ENCODE peak calls at places on chromosomes 11 and 22, in six cellular contexts. B, T, F, S, Q and J are unnamed samples.
A peak's percentile ranks its signal among the peaks of the same experiment; 100 is the strongest.

GRCh38 chr11:111417011-111417765 is 38.1 kb upstream of the POU2AF1 start:
- DNase-seq in Q (no peak), F (no peak), T (no peak), S (no peak), B (no peak), J (peak; percentile 18)

GRCh38 chr11:86386791-86387190 is 12.1 kb downstream of the CCDC81 start:
- DNase-seq in B (no peak), S (no peak), Q (no peak), T (no peak), F (no peak), J (peak; percentile 30)

GRCh38 chr22:47174096-47174495 is 411.6 kb downstream of the TBC1D22A start:
- DNase-seq in S (no peak), B (no peak), T (no peak), F (peak; percentile 56), Q (no peak), J (no peak)

GRCh38 chr11:29319231-29319630 is 697.6 kb downstream of the KCNA4 start:
- DNase-seq in S (no peak), F (no peak), B (no peak), Q (no peak), T (no peak), J (no peak)

GRCh38 chr11:60937144-60937527 is 12.9 kb downstream of the TMEM132A start:
- DNase-seq in T (no peak), F (peak; percentile 64), Q (no peak), S (no peak), B (no peak), J (no peak)

GRCh38 chr11:68051191-68052136 is 12.6 kb downstream of the TCIRG1 start:
- DNase-seq in S (no peak), Q (no peak), T (no peak), F (peak; percentile 62), B (no peak), J (no peak)

GRCh38 chr11:66915866-66916265 is 42.3 kb downstream of the PC start:
- DNase-seq in B (no peak), Q (peak; percentile 34), F (no peak), S (no peak), T (peak; percentile 62), J (no peak)

GRCh38 chr11:84249344-84250135 is 963.4 kb upstream of the CCDC90B start:
- DNase-seq in Q (no peak), T (peak; percentile 12), F (no peak), S (no peak), B (no peak), J (peak; percentile 49)

GRCh38 chr11:61008971-61009370 is 37.5 kb downstream of the CD6 start:
- DNase-seq in Q (no peak), S (no peak), B (no peak), T (no peak), F (no peak), J (no peak)

DNA sequence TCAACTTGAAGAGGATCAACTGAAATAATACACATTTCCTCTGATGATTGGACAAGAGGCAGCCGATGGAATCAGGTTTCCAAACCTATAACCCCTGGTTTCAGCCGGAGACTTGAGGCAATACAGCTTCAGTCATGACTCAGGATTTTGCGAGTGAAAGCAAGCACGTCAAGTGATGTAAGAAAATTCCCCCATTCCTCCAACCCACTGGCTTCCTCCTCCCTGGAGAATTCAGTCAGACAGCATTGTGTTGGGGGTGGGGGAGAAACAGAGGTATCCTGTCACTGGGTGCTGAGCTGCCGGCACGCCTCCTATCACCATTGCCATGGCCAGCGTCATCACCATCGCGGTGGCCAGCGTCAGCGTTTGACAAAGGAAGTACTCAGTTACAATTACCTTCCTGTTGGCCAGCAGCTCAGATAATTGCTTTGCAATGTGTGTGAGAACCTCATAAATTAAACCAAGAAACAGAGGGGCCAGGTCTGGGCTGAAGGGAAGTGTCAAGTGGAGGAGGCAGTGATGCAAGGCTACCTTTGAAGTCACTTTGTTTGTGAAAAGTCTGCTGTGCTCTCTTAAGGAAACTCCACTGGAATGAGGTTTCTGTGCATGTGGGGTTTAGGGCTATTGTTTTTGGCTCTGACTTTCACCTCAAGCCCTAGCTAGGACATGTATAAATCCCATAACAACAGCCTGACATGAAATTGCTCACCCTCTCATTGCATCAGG is 50.3 kb downstream of the LIF start:
- DNase-seq in F (peak; percentile 86), Q (peak; percentile 65), S (peak; percentile 96), B (peak; percentile 68), T (peak; percentile 100), J (peak; percentile 100)
- H3K4me3 ChIP-seq in F (no peak overlapping the region), Q (no peak overlapping the region), S (peak overlapping the region; percentile 28), B (no peak overlapping the region), T (no peak overlapping the region), J (no peak overlapping the region)

GRCh38 chr22:50179937-50180726 is 5.6 kb upstream of the TRABD start:
- DNase-seq in S (no peak), Q (no peak), F (no peak), T (no peak), B (peak; percentile 6), J (no peak)
- H3K4me3 ChIP-seq in S (no peak overlapping the region), Q (no peak overlapping the region), F (no peak overlapping the region), T (no peak overlapping the region), B (no peak overlapping the region), J (no peak overlapping the region)

GRCh38 chr11:117793521-117793920 is 3.5 kb downstream of the DSCAML1 start:
- DNase-seq in F (no peak), S (no peak), B (no peak), T (no peak), Q (no peak), J (no peak)

GRCh38 chr11:117794144-117794543 is 2.9 kb downstream of the DSCAML1 start:
- DNase-seq in B (no peak), Q (no peak), F (no peak), S (no peak), T (no peak), J (no peak)

GRCh38 chr11:117796456-117797428 is at the start of gene DSCAML1:
- DNase-seq in Q (no peak), B (no peak), F (no peak), S (no peak), T (no peak), J (no peak)

GRCh38 chr11:117794772-117795629 is 2.0 kb downstream of the DSCAML1 start:
- DNase-seq in T (no peak), Q (no peak), S (no peak), F (no peak), B (no peak), J (no peak)

DNA sequence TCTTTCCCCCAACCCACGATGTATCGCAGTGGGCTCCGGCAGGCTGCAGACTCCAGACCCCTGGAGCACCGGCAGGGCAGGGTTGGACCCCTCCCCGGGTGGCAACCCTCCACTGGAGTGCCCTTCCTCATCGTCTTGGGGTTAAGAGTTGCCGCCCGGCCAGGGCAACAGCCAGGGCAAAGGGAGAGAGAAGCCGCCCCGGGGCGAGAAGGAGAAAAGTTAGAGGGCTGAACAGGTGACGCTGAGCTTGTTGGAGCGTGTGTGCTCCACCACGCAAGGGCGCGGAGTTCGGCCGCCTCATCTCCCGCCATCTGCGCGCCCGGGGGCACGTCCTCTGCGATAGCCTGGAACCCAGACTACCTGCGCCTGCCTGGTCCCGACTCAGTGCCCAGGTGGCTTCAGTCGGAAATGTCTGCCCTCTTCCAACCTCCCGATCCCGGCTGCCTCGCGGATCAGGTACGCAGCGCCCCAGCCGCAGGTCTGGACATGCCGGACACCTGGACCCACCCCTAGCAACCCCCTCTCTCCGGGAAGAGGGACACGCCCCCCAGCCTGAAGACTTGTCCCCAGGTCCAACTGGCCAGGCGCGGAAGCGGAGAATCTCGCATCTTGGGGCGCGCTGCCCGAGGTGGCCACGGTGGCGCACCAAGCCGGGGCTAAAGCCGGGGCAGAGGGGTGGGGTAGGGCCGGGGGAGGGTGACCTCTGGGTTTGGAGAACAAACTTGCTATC is 1.1 kb downstream of the DSCAML1 start:
- DNase-seq in T (no peak), B (no peak), Q (no peak), F (no peak), S (no peak), J (no peak)
- H3K4me3 ChIP-seq in T (no peak overlapping the region), B (peak overlapping the region; percentile 27), Q (peak overlapping the region; percentile 34), F (no peak overlapping the region), S (peak overlapping the region; percentile 55), J (no peak overlapping the region)

DNA sequence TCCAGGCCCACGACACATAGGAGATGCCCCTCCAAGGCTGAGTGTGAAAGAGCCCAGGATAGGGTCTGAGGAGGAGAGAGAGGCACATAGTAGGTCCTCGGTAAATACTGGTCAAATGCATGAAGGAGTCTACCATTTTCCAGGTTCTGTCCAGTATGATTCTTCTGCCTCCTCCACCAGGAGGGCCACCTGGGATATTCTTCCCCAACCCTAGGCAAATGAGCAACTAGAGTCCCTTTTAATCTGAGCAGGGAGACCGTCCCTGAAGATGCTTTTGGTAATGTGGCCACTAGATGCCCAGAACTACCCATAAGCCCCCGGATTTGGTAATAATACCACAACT is 6.7 kb downstream of the PDGFB start:
- DNase-seq in T (no peak), B (no peak), S (no peak), F (no peak), Q (no peak), J (no peak)
- H3K4me3 ChIP-seq in T (no peak overlapping the region), B (no peak overlapping the region), S (no peak overlapping the region), F (no peak overlapping the region), Q (no peak overlapping the region), J (no peak overlapping the region)

GRCh38 chr11:13963949-13964770 is 1.6 kb downstream of the SPON1 start:
- DNase-seq in S (no peak), B (peak; percentile 62), F (peak; percentile 70), T (no peak), Q (peak; percentile 76), J (no peak)

GRCh38 chr11:13963169-13963948 is 836 bp downstream of the SPON1 start:
- DNase-seq in B (peak; percentile 31), Q (peak; percentile 64), F (no peak), T (no peak), S (no peak), J (no peak)

GRCh38 chr11:13962198-13962561 is 343 bp upstream of the SPON1 start:
- DNase-seq in B (no peak), F (no peak), Q (no peak), T (no peak), S (no peak), J (no peak)

GRCh38 chr11:13964771-13965074 is 2.2 kb downstream of the SPON1 start:
- DNase-seq in B (no peak), S (no peak), T (no peak), F (no peak), Q (no peak), J (no peak)

DNA sequence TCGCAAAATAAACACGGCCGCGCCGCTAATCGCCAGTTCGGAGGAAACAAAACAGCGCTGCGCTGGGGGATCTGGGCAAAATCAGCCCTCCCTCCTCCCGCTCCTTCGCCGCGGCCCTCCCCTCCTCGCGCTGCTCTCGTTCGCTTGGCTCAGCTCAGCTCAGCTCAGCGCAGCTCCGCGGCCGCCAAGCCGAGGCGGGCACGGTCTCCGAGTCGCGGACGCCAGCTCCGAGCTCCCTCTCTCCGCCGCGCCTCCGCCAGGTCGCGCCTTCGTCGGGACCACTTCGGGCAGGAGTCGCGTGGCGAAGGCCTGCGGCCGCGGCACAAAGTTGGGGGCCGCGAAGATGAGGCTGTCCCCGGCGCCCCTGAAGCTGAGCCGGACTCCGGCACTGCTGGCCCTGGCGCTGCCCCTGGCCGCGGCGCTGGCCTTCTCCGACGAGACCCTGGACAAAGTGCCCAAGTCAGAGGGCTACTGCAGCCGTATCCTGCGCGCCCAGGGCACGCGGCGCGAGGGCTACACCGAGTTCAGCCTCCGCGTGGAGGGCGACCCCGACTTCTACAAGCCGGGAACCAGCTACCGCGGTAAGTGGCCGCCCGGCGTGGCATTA is at the start of gene SPON1:
- DNase-seq in Q (peak; percentile 65), S (no peak), F (peak; percentile 68), B (peak; percentile 50), T (peak; percentile 25), J (peak; percentile 24)
- H3K4me3 ChIP-seq in Q (peak within 1 kb of the TSS; percentile 56), S (peak within 1 kb of the TSS; percentile 58), F (peak within 1 kb of the TSS; percentile 51), B (peak within 1 kb of the TSS; percentile 51), T (no peak within 1 kb of the TSS), J (no peak within 1 kb of the TSS)

GRCh38 chr11:6607190-6607635 is 3.6 kb downstream of the ILK start:
- DNase-seq in T (no peak), B (no peak), F (no peak), Q (peak; percentile 12), S (peak; percentile 12), J (no peak)
- H3K4me3 ChIP-seq in T (no peak overlapping the region), B (no peak overlapping the region), F (peak overlapping the region; percentile 60), Q (no peak overlapping the region), S (peak overlapping the region; percentile 99), J (no peak overlapping the region)